ENCODE peak calls at places on chromosomes 12 and 14, in eight cellular contexts. One of them, this sample, is unnamed.
A peak's percentile ranks its signal among the peaks of the same experiment; 100 is the strongest.

GRCh38 chr12:21073129-21073528 is 57.9 kb upstream of the SLCO1B1 start:
- DNase-seq in stimulated activated CD8-positive, alpha-beta memory T cell treated with anti-CD3 and anti-CD28 coated beads, Interleukin-2, amount 100 ng/mL, for 1 hour: no peak
- DNase-seq in cerebellar cortex: no peak
- DNase-seq in activated T-cell treated with anti-CD3 and anti-CD28 coated beads, Interleukin-2, amount 50 U/mL, for 4 hours: no peak
- DNase-seq in AG10803: no peak
- DNase-seq in SK-MEL-5: no peak
- DNase-seq in cardiac muscle cell: no peak
- DNase-seq in LoVo: peak; percentile 22
- DNase-seq in this sample: no peak

GRCh38 chr12:50221228-50222008 is 54.2 kb upstream of the CERS5 start:
- DNase-seq in LoVo: no peak
- DNase-seq in AG10803: peak; percentile 97
- DNase-seq in cerebellar cortex: peak; percentile 60
- DNase-seq in cardiac muscle cell: peak; percentile 67
- DNase-seq in stimulated activated CD8-positive, alpha-beta memory T cell treated with anti-CD3 and anti-CD28 coated beads, Interleukin-2, amount 100 ng/mL, for 1 hour: no peak
- DNase-seq in SK-MEL-5: peak; percentile 62
- DNase-seq in activated T-cell treated with anti-CD3 and anti-CD28 coated beads, Interleukin-2, amount 50 U/mL, for 4 hours: no peak
- DNase-seq in this sample: peak; percentile 59

GRCh38 chr12:57888407-57889157 is 42.1 kb upstream of the CTDSP2 start:
- DNase-seq in stimulated activated CD8-positive, alpha-beta memory T cell treated with anti-CD3 and anti-CD28 coated beads, Interleukin-2, amount 100 ng/mL, for 1 hour: no peak
- DNase-seq in LoVo: peak; percentile 72
- DNase-seq in cardiac muscle cell: no peak
- DNase-seq in AG10803: peak; percentile 65
- DNase-seq in SK-MEL-5: peak; percentile 46
- DNase-seq in activated T-cell treated with anti-CD3 and anti-CD28 coated beads, Interleukin-2, amount 50 U/mL, for 4 hours: peak; percentile 19
- DNase-seq in cerebellar cortex: peak; percentile 74
- DNase-seq in this sample: no peak

GRCh38 chr14:91745329-91745728 is 13.4 kb upstream of the CATSPERB start:
- DNase-seq in cerebellar cortex: no peak
- DNase-seq in LoVo: no peak
- DNase-seq in stimulated activated CD8-positive, alpha-beta memory T cell treated with anti-CD3 and anti-CD28 coated beads, Interleukin-2, amount 100 ng/mL, for 1 hour: no peak
- DNase-seq in SK-MEL-5: no peak
- DNase-seq in AG10803: no peak
- DNase-seq in activated T-cell treated with anti-CD3 and anti-CD28 coated beads, Interleukin-2, amount 50 U/mL, for 4 hours: no peak
- DNase-seq in cardiac muscle cell: no peak
- DNase-seq in this sample: no peak

GRCh38 chr12:127054531-127054930 is 1212.4 kb upstream of the TMEM132C start:
- DNase-seq in cardiac muscle cell: no peak
- DNase-seq in LoVo: no peak
- DNase-seq in activated T-cell treated with anti-CD3 and anti-CD28 coated beads, Interleukin-2, amount 50 U/mL, for 4 hours: no peak
- DNase-seq in stimulated activated CD8-positive, alpha-beta memory T cell treated with anti-CD3 and anti-CD28 coated beads, Interleukin-2, amount 100 ng/mL, for 1 hour: no peak
- DNase-seq in cerebellar cortex: no peak
- DNase-seq in AG10803: peak; percentile 72
- DNase-seq in SK-MEL-5: no peak
- DNase-seq in this sample: peak; percentile 33

GRCh38 chr12:47744005-47744651 is 14.6 kb downstream of the RAPGEF3 start:
- DNase-seq in stimulated activated CD8-positive, alpha-beta memory T cell treated with anti-CD3 and anti-CD28 coated beads, Interleukin-2, amount 100 ng/mL, for 1 hour: peak; percentile 44
- DNase-seq in cerebellar cortex: peak; percentile 54
- DNase-seq in activated T-cell treated with anti-CD3 and anti-CD28 coated beads, Interleukin-2, amount 50 U/mL, for 4 hours: peak; percentile 67
- DNase-seq in SK-MEL-5: no peak
- DNase-seq in AG10803: no peak
- DNase-seq in cardiac muscle cell: no peak
- DNase-seq in LoVo: peak; percentile 86
- DNase-seq in this sample: no peak

GRCh38 chr14:55605793-55606192 is 25.8 kb downstream of the KTN1 start:
- DNase-seq in cardiac muscle cell: no peak
- DNase-seq in activated T-cell treated with anti-CD3 and anti-CD28 coated beads, Interleukin-2, amount 50 U/mL, for 4 hours: no peak
- DNase-seq in LoVo: peak; percentile 32
- DNase-seq in stimulated activated CD8-positive, alpha-beta memory T cell treated with anti-CD3 and anti-CD28 coated beads, Interleukin-2, amount 100 ng/mL, for 1 hour: no peak
- DNase-seq in cerebellar cortex: no peak
- DNase-seq in SK-MEL-5: no peak
- DNase-seq in AG10803: peak; percentile 34
- DNase-seq in this sample: no peak

GRCh38 chr14:22641851-22642250 is 2.3 kb downstream of the OR6J1 start:
- DNase-seq in stimulated activated CD8-positive, alpha-beta memory T cell treated with anti-CD3 and anti-CD28 coated beads, Interleukin-2, amount 100 ng/mL, for 1 hour: no peak
- DNase-seq in AG10803: no peak
- DNase-seq in activated T-cell treated with anti-CD3 and anti-CD28 coated beads, Interleukin-2, amount 50 U/mL, for 4 hours: no peak
- DNase-seq in cerebellar cortex: no peak
- DNase-seq in cardiac muscle cell: no peak
- DNase-seq in SK-MEL-5: no peak
- DNase-seq in LoVo: peak; percentile 73
- DNase-seq in this sample: no peak

GRCh38 chr12:1806301-1807106 is 13.9 kb upstream of the LRTM2 start:
- DNase-seq in SK-MEL-5: no peak
- DNase-seq in AG10803: peak; percentile 54
- DNase-seq in cerebellar cortex: no peak
- DNase-seq in cardiac muscle cell: no peak
- DNase-seq in LoVo: no peak
- DNase-seq in activated T-cell treated with anti-CD3 and anti-CD28 coated beads, Interleukin-2, amount 50 U/mL, for 4 hours: no peak
- DNase-seq in stimulated activated CD8-positive, alpha-beta memory T cell treated with anti-CD3 and anti-CD28 coated beads, Interleukin-2, amount 100 ng/mL, for 1 hour: no peak
- DNase-seq in this sample: no peak

GRCh38 chr12:83404521-83404920 is 717.8 kb downstream of the TMTC2 start:
- DNase-seq in activated T-cell treated with anti-CD3 and anti-CD28 coated beads, Interleukin-2, amount 50 U/mL, for 4 hours: no peak
- DNase-seq in AG10803: no peak
- DNase-seq in cerebellar cortex: no peak
- DNase-seq in stimulated activated CD8-positive, alpha-beta memory T cell treated with anti-CD3 and anti-CD28 coated beads, Interleukin-2, amount 100 ng/mL, for 1 hour: no peak
- DNase-seq in LoVo: no peak
- DNase-seq in cardiac muscle cell: no peak
- DNase-seq in SK-MEL-5: no peak
- DNase-seq in this sample: no peak

GRCh38 chr12:50353869-50354593 is 42.4 kb downstream of the FAM186A start:
- DNase-seq in cerebellar cortex: no peak
- DNase-seq in SK-MEL-5: no peak
- DNase-seq in stimulated activated CD8-positive, alpha-beta memory T cell treated with anti-CD3 and anti-CD28 coated beads, Interleukin-2, amount 100 ng/mL, for 1 hour: no peak
- DNase-seq in activated T-cell treated with anti-CD3 and anti-CD28 coated beads, Interleukin-2, amount 50 U/mL, for 4 hours: no peak
- DNase-seq in LoVo: no peak
- DNase-seq in AG10803: peak; percentile 8
- DNase-seq in cardiac muscle cell: no peak
- DNase-seq in this sample: no peak

GRCh38 chr14:101838476-101838875 is 77.0 kb downstream of the PPP2R5C start:
- DNase-seq in activated T-cell treated with anti-CD3 and anti-CD28 coated beads, Interleukin-2, amount 50 U/mL, for 4 hours: no peak
- DNase-seq in SK-MEL-5: peak; percentile 45
- DNase-seq in cardiac muscle cell: no peak
- DNase-seq in AG10803: no peak
- DNase-seq in stimulated activated CD8-positive, alpha-beta memory T cell treated with anti-CD3 and anti-CD28 coated beads, Interleukin-2, amount 100 ng/mL, for 1 hour: no peak
- DNase-seq in cerebellar cortex: no peak
- DNase-seq in LoVo: no peak
- DNase-seq in this sample: no peak

GRCh38 chr14:93980464-93981201 is 4.3 kb upstream of the ASB2 start:
- DNase-seq in AG10803: no peak
- DNase-seq in stimulated activated CD8-positive, alpha-beta memory T cell treated with anti-CD3 and anti-CD28 coated beads, Interleukin-2, amount 100 ng/mL, for 1 hour: no peak
- DNase-seq in LoVo: no peak
- DNase-seq in cerebellar cortex: peak; percentile 92
- DNase-seq in activated T-cell treated with anti-CD3 and anti-CD28 coated beads, Interleukin-2, amount 50 U/mL, for 4 hours: no peak
- DNase-seq in SK-MEL-5: no peak
- DNase-seq in cardiac muscle cell: no peak
- DNase-seq in this sample: no peak

GRCh38 chr12:132084681-132085635 is 59.2 kb downstream of the DDX51 start:
- DNase-seq in LoVo: no peak
- DNase-seq in activated T-cell treated with anti-CD3 and anti-CD28 coated beads, Interleukin-2, amount 50 U/mL, for 4 hours: peak; percentile 19
- DNase-seq in cerebellar cortex: peak; percentile 31
- DNase-seq in AG10803: peak; percentile 59
- DNase-seq in SK-MEL-5: peak; percentile 56
- DNase-seq in cardiac muscle cell: peak; percentile 85
- DNase-seq in stimulated activated CD8-positive, alpha-beta memory T cell treated with anti-CD3 and anti-CD28 coated beads, Interleukin-2, amount 100 ng/mL, for 1 hour: no peak
- DNase-seq in this sample: peak; percentile 23

GRCh38 chr14:102215071-102215470 is 75.4 kb downstream of the WDR20 start:
- DNase-seq in cardiac muscle cell: no peak
- DNase-seq in LoVo: no peak
- DNase-seq in SK-MEL-5: no peak
- DNase-seq in cerebellar cortex: peak; percentile 61
- DNase-seq in AG10803: peak; percentile 83
- DNase-seq in stimulated activated CD8-positive, alpha-beta memory T cell treated with anti-CD3 and anti-CD28 coated beads, Interleukin-2, amount 100 ng/mL, for 1 hour: no peak
- DNase-seq in activated T-cell treated with anti-CD3 and anti-CD28 coated beads, Interleukin-2, amount 50 U/mL, for 4 hours: no peak
- DNase-seq in this sample: no peak

GRCh38 chr12:95244350-95244749 is 26.7 kb downstream of the VEZT start:
- DNase-seq in SK-MEL-5: no peak
- DNase-seq in cerebellar cortex: no peak
- DNase-seq in AG10803: no peak
- DNase-seq in stimulated activated CD8-positive, alpha-beta memory T cell treated with anti-CD3 and anti-CD28 coated beads, Interleukin-2, amount 100 ng/mL, for 1 hour: no peak
- DNase-seq in cardiac muscle cell: no peak
- DNase-seq in LoVo: no peak
- DNase-seq in activated T-cell treated with anti-CD3 and anti-CD28 coated beads, Interleukin-2, amount 50 U/mL, for 4 hours: no peak
- DNase-seq in this sample: no peak

GRCh38 chr12:10968765-10969456 is 17.8 kb downstream of the TAS2R50 start:
- DNase-seq in cerebellar cortex: no peak
- DNase-seq in cardiac muscle cell: no peak
- DNase-seq in AG10803: peak; percentile 67
- DNase-seq in LoVo: no peak
- DNase-seq in activated T-cell treated with anti-CD3 and anti-CD28 coated beads, Interleukin-2, amount 50 U/mL, for 4 hours: no peak
- DNase-seq in stimulated activated CD8-positive, alpha-beta memory T cell treated with anti-CD3 and anti-CD28 coated beads, Interleukin-2, amount 100 ng/mL, for 1 hour: no peak
- DNase-seq in SK-MEL-5: no peak
- DNase-seq in this sample: no peak

GRCh38 chr14:63922696-63923421 is 70.1 kb downstream of the SYNE2 start:
- DNase-seq in AG10803: no peak
- DNase-seq in cardiac muscle cell: no peak
- DNase-seq in stimulated activated CD8-positive, alpha-beta memory T cell treated with anti-CD3 and anti-CD28 coated beads, Interleukin-2, amount 100 ng/mL, for 1 hour: no peak
- DNase-seq in activated T-cell treated with anti-CD3 and anti-CD28 coated beads, Interleukin-2, amount 50 U/mL, for 4 hours: no peak
- DNase-seq in SK-MEL-5: peak; percentile 98
- DNase-seq in LoVo: peak; percentile 73
- DNase-seq in cerebellar cortex: no peak
- DNase-seq in this sample: peak; percentile 86

GRCh38 chr12:70305794-70306193 is 60.3 kb upstream of the KCNMB4 start:
- DNase-seq in LoVo: no peak
- DNase-seq in AG10803: no peak
- DNase-seq in stimulated activated CD8-positive, alpha-beta memory T cell treated with anti-CD3 and anti-CD28 coated beads, Interleukin-2, amount 100 ng/mL, for 1 hour: no peak
- DNase-seq in cardiac muscle cell: no peak
- DNase-seq in cerebellar cortex: no peak
- DNase-seq in activated T-cell treated with anti-CD3 and anti-CD28 coated beads, Interleukin-2, amount 50 U/mL, for 4 hours: no peak
- DNase-seq in SK-MEL-5: no peak
- DNase-seq in this sample: no peak

GRCh38 chr12:53212931-53213330 is 5.9 kb upstream of the ITGB7 start:
- DNase-seq in LoVo: no peak
- DNase-seq in stimulated activated CD8-positive, alpha-beta memory T cell treated with anti-CD3 and anti-CD28 coated beads, Interleukin-2, amount 100 ng/mL, for 1 hour: no peak
- DNase-seq in AG10803: no peak
- DNase-seq in SK-MEL-5: no peak
- DNase-seq in cardiac muscle cell: no peak
- DNase-seq in cerebellar cortex: no peak
- DNase-seq in activated T-cell treated with anti-CD3 and anti-CD28 coated beads, Interleukin-2, amount 50 U/mL, for 4 hours: no peak
- DNase-seq in this sample: no peak

GRCh38 chr14:83291716-83292115 is 1758.1 kb upstream of the SEL1L start:
- DNase-seq in AG10803: no peak
- DNase-seq in cardiac muscle cell: no peak
- DNase-seq in activated T-cell treated with anti-CD3 and anti-CD28 coated beads, Interleukin-2, amount 50 U/mL, for 4 hours: no peak
- DNase-seq in SK-MEL-5: no peak
- DNase-seq in stimulated activated CD8-positive, alpha-beta memory T cell treated with anti-CD3 and anti-CD28 coated beads, Interleukin-2, amount 100 ng/mL, for 1 hour: no peak
- DNase-seq in LoVo: no peak
- DNase-seq in cerebellar cortex: no peak
- DNase-seq in this sample: no peak

GRCh38 chr14:85590784-85591183 is 60.8 kb downstream of the FLRT2 start:
- DNase-seq in stimulated activated CD8-positive, alpha-beta memory T cell treated with anti-CD3 and anti-CD28 coated beads, Interleukin-2, amount 100 ng/mL, for 1 hour: no peak
- DNase-seq in activated T-cell treated with anti-CD3 and anti-CD28 coated beads, Interleukin-2, amount 50 U/mL, for 4 hours: no peak
- DNase-seq in AG10803: no peak
- DNase-seq in SK-MEL-5: no peak
- DNase-seq in cerebellar cortex: no peak
- DNase-seq in LoVo: no peak
- DNase-seq in cardiac muscle cell: no peak
- DNase-seq in this sample: no peak